ENCODE peak calls at places on chromosomes 3 and 15, in eight cellular contexts. Q, C, N, Z, O, U, A and W are unnamed samples.
A peak's percentile ranks its signal among the peaks of the same experiment; 100 is the strongest.

GRCh38 chr3:123884258-123884831 is at the start of gene MYLK:
- DNase-seq in U (peak; percentile 77), A (peak; percentile 82), Z (peak; percentile 68), Q (peak; percentile 95), C (peak; percentile 79), N (peak; percentile 98), O (peak; percentile 95), W (peak; percentile 48)

GRCh38 chr15:66766282-66767228 is 64.5 kb downstream of the SMAD6 start:
- DNase-seq in Z (no peak), O (no peak), N (peak; percentile 78), C (no peak), A (no peak), Q (peak; percentile 84), U (no peak), W (no peak)

GRCh38 chr15:94503293-94503692 is 271.9 kb downstream of the MCTP2 start:
- DNase-seq in U (no peak), C (no peak), A (no peak), Q (no peak), O (no peak), N (no peak), Z (no peak), W (no peak)

GRCh38 chr15:60797444-60798040 is 318.6 kb upstream of the ICE2 start:
- DNase-seq in Q (no peak), N (peak; percentile 46), U (no peak), C (no peak), A (no peak), O (no peak), Z (no peak), W (no peak)

GRCh38 chr15:55659481-55659880 is 71.3 kb upstream of the PYGO1 start:
- DNase-seq in Z (no peak), N (no peak), A (no peak), Q (no peak), U (no peak), C (no peak), O (no peak), W (no peak)

GRCh38 chr15:78638658-78639314 is 2.2 kb downstream of the CHRNB4 start:
- DNase-seq in U (peak; percentile 70), A (no peak), N (peak; percentile 13), Z (peak; percentile 53), O (peak; percentile 91), Q (peak; percentile 19), C (peak; percentile 73), W (no peak)

GRCh38 chr3:145259166-145259565 is 901.8 kb downstream of the PLOD2 start:
- DNase-seq in U (no peak), O (no peak), Q (no peak), Z (no peak), A (no peak), N (no peak), C (no peak), W (no peak)

GRCh38 chr15:27587810-27588209 is 511.3 kb downstream of the OCA2 start:
- DNase-seq in A (no peak), O (peak; percentile 90), N (no peak), Z (no peak), C (peak; percentile 9), Q (no peak), U (no peak), W (no peak)

GRCh38 chr3:46662771-46663551 is 30.5 kb downstream of the ALS2CL start:
- DNase-seq in C (no peak), O (no peak), N (peak; percentile 45), U (no peak), Z (peak; percentile 18), A (no peak), Q (peak; percentile 69), W (peak; percentile 37)

GRCh38 chr3:46664971-46665762 is 28.3 kb downstream of the ALS2CL start:
- DNase-seq in N (no peak), U (no peak), A (peak; percentile 61), Q (peak; percentile 13), O (no peak), Z (no peak), C (no peak), W (no peak)

GRCh38 chr3:46664188-46664970 is 29.1 kb downstream of the ALS2CL start:
- DNase-seq in C (no peak), N (no peak), O (no peak), Q (no peak), U (no peak), Z (no peak), A (peak; percentile 47), W (peak; percentile 37)

GRCh38 chr3:46661776-46662766 is 31.4 kb downstream of the ALS2CL start:
- DNase-seq in Q (no peak), O (no peak), N (no peak), Z (peak; percentile 3), C (no peak), A (no peak), U (peak; percentile 8), W (peak; percentile 35)

DNA sequence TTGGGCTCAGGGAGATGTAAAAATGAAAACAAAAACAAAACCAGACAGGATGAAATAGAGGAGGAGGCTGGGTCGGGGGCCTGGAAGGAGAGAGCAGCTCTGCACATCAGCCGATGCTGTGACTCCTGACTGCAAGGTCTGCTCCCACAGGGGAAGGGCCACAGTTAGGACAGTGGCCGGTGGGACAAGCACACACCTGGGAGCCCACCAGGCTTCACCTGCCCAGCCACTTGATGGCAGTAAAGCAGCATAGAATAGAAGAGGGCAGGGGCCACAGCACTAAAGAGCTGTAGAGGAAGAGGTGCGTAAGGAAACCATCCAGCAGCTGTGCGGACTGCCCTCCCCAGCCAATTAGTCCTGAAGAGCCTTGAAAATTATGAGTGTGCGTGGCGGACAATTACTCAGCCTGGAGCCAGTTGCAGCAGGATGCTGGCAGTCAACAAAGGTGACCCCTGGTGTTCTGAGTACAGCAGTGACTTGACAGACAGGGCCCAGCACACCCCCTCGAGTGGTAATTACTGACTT is 29.8 kb downstream of the ALS2CL start:
- DNase-seq in N (peak; percentile 38), Q (peak; percentile 46), O (peak; percentile 58), Z (peak; percentile 6), U (peak; percentile 9), C (peak; percentile 33), A (peak; percentile 72), W (no peak)
- TF ChIP-seq CTCF in N (no peak), Q (peak; percentile 6), O (no peak), Z (peak; percentile 26), U (no peak), C (no peak), A (no peak), W (no peak)

GRCh38 chr15:57554821-57555185 is 36.9 kb upstream of the MYZAP start:
- DNase-seq in U (no peak), O (no peak), C (no peak), Z (no peak), A (no peak), N (no peak), Q (no peak), W (no peak)

GRCh38 chr15:57551717-57552677 is 39.7 kb upstream of the MYZAP start:
- DNase-seq in O (peak; percentile 56), C (no peak), Z (no peak), A (no peak), U (no peak), N (peak; percentile 90), Q (peak; percentile 70), W (no peak)

GRCh38 chr15:57554063-57554820 is 37.5 kb upstream of the MYZAP start:
- DNase-seq in C (no peak), N (peak; percentile 62), O (no peak), Q (no peak), A (no peak), Z (no peak), U (no peak), W (no peak)

GRCh38 chr15:57552678-57553334 is 38.9 kb upstream of the MYZAP start:
- DNase-seq in Q (no peak), A (no peak), N (no peak), O (no peak), Z (no peak), U (no peak), C (no peak), W (no peak)

DNA sequence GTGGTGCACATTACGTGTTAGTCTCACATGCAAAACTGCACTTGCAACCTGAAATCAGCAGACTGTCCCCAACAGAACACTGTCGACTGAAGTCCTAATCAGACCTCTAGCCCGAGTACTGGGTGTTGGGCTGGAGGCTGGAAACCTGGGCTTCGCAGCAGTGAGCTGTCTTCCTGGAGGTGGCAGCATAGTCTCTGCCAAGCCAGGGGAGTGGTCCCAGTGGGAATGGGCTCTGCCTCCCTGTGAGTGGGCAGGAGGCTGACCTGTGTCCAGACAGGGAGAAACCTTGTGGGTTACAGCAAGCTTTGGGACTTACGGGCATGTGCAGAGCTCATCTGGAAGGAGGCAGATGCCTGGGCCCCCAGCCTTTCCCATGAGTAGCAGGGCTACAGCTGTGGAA is 38.2 kb upstream of the MYZAP start:
- DNase-seq in A (no peak), O (peak; percentile 29), C (no peak), U (no peak), N (no peak), Q (no peak), Z (no peak), W (no peak)
- TF ChIP-seq CTCF in A (no peak), O (no peak), C (no peak), U (no peak), N (no peak), Q (no peak), Z (no peak), W (no peak)

GRCh38 chr15:34262362-34262761 is 37.5 kb downstream of the EMC4 start:
- DNase-seq in Z (no peak), C (no peak), U (no peak), Q (no peak), N (no peak), O (no peak), A (no peak), W (no peak)
- TF ChIP-seq CTCF in Z (no peak), C (no peak), U (no peak), Q (no peak), N (no peak), O (no peak), A (no peak), W (no peak)

GRCh38 chr15:74134387-74135027 is 4.1 kb downstream of the ISLR2 start:
- DNase-seq in N (peak; percentile 35), Z (peak; percentile 38), O (peak; percentile 84), Q (peak; percentile 23), U (no peak), C (peak; percentile 57), A (no peak), W (no peak)

GRCh38 chr15:74131618-74132191 is 1.3 kb downstream of the ISLR2 start:
- DNase-seq in C (no peak), A (no peak), O (no peak), Z (no peak), N (no peak), U (no peak), Q (no peak), W (no peak)

GRCh38 chr15:74133703-74134386 is 3.5 kb downstream of the ISLR2 start:
- DNase-seq in Z (no peak), Q (no peak), A (no peak), C (no peak), U (no peak), N (no peak), O (no peak), W (no peak)

GRCh38 chr15:74132681-74133070 is 2.3 kb downstream of the ISLR2 start:
- DNase-seq in N (peak; percentile 39), Q (peak; percentile 24), C (no peak), O (no peak), A (no peak), Z (no peak), U (no peak), W (no peak)

DNA sequence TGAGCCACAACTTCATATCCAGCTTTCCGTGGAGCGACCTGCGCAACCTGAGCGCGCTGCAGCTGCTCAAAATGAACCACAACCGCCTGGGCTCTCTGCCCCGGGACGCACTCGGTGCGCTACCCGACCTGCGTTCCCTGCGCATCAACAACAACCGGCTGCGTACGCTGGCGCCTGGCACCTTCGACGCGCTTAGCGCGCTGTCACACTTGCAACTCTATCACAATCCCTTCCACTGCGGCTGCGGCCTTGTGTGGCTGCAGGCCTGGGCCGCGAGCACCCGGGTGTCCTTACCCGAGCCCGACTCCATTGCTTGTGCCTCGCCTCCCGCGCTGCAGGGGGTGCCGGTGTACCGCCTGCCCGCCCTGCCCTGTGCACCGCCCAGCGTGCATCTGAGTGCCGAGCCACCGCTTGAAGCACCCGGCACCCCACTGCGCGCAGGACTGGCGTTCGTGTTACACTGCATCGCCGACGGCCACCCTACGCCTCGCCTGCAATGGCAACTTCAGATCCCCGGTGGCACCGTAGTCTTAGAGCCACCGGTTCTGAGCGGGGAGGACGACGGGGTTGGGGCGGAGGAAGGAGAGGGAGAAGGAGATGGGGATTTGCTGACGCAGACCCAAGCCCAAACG is 2.8 kb downstream of the ISLR2 start:
- DNase-seq in Q (no peak), C (no peak), A (no peak), O (peak; percentile 64), U (no peak), N (no peak), Z (no peak), W (no peak)
- TF ChIP-seq CTCF in Q (no peak), C (no peak), A (no peak), O (no peak), U (peak; percentile 22), N (no peak), Z (no peak), W (no peak)